ENCODE peak calls at places on chromosomes 3 and 15, in nine cellular contexts. Y, O, D, C, P, U, I, V and T are unnamed samples.

GRCh38 chr3:142595581-142595950 is 627 bp upstream of the PLS1 start:
- DNase-seq in D (peak), O (no peak), C (peak), U (peak), Y (no peak), P (no peak), I (peak), V (no peak), T (no peak)

GRCh38 chr3:20484126-20484525 is 298.1 kb upstream of the SGO1 start:
- DNase-seq in C (no peak), I (no peak), V (no peak), O (no peak), D (no peak), Y (no peak), U (no peak), P (no peak), T (no peak)

GRCh38 chr3:159806412-159806811 is 182.2 kb upstream of the IL12A start:
- DNase-seq in Y (no peak), C (no peak), O (no peak), I (no peak), D (no peak), P (no peak), V (no peak), U (no peak), T (no peak)

GRCh38 chr3:125585595-125586223 is 9.6 kb downstream of the OSBPL11 start:
- DNase-seq in Y (peak), O (no peak), I (peak), U (peak), P (peak), C (peak), V (no peak), D (no peak), T (peak)

GRCh38 chr3:71710906-71711494 is 14.2 kb downstream of the EIF4E3 start:
- DNase-seq in V (no peak), C (peak), I (peak), P (no peak), O (no peak), Y (no peak), D (no peak), U (peak), T (peak)

GRCh38 chr15:38844683-38845195 is 280.1 kb upstream of the RASGRP1 start:
- DNase-seq in D (no peak), I (no peak), Y (no peak), V (no peak), C (no peak), P (no peak), O (no peak), U (no peak), T (no peak)

GRCh38 chr15:76200083-76200465 is 111.2 kb downstream of the ETFA start:
- DNase-seq in V (no peak), D (no peak), U (no peak), C (no peak), P (no peak), O (no peak), I (no peak), Y (no peak), T (no peak)

GRCh38 chr3:38588276-38588971 is 61.1 kb downstream of the SCN5A start:
- DNase-seq in Y (no peak), V (no peak), O (no peak), C (no peak), P (no peak), U (no peak), I (no peak), D (no peak), T (no peak)

GRCh38 chr3:15769256-15769915 is 28.4 kb downstream of the ANKRD28 start:
- DNase-seq in P (no peak), D (no peak), C (no peak), O (no peak), V (no peak), U (no peak), I (no peak), Y (no peak), T (peak)

GRCh38 chr3:53342353-53342752 is 5.0 kb downstream of the DCP1A start:
- DNase-seq in C (no peak), V (no peak), O (no peak), D (no peak), P (no peak), Y (peak), I (no peak), U (no peak), T (no peak)

GRCh38 chr15:44058126-44058525 is 136.9 kb downstream of the FRMD5 start:
- DNase-seq in C (no peak), I (no peak), P (no peak), V (no peak), Y (no peak), O (no peak), D (no peak), U (peak), T (peak)

GRCh38 chr3:100527347-100527735 is 34.9 kb downstream of the TMEM45A start:
- DNase-seq in V (no peak), Y (no peak), I (no peak), C (no peak), O (no peak), U (no peak), P (no peak), D (no peak), T (no peak)

GRCh38 chr15:90286678-90287077 is 21.2 kb downstream of the NGRN start:
- DNase-seq in P (no peak), V (no peak), Y (no peak), U (peak), C (no peak), D (no peak), I (peak), O (no peak), T (peak)

GRCh38 chr3:139299261-139300132 is 44.3 kb upstream of the MRPS22 start:
- DNase-seq in D (no peak), O (no peak), V (no peak), C (peak), P (peak), Y (no peak), U (peak), I (peak), T (no peak)

GRCh38 chr3:79767953-79768282 is at the start of gene ROBO1:
- DNase-seq in D (no peak), P (no peak), U (no peak), V (no peak), Y (no peak), C (no peak), I (peak), O (no peak), T (no peak)